ENCODE peak calls at places on chromosomes 13 and 19, in ten cellular contexts. H, J, V, N, G, X, M, C, W and A are unnamed samples.

GRCh38 chr19:8352134-8352827 is 9.2 kb upstream of the KANK3 start:
- DNase-seq in H (no peak), J (no peak), V (no peak), N (no peak), G (no peak), X (no peak), M (no peak), C (no peak), W (no peak), A (no peak)

GRCh38 chr13:95607363-95607762 is 37.1 kb downstream of the DZIP1 start:
- DNase-seq in H (no peak), J (no peak), V (no peak), N (no peak), G (no peak), X (no peak), M (no peak), C (no peak), W (peak), A (no peak)

GRCh38 chr19:33350538-33351309 is 22.8 kb upstream of the CEBPG start:
- DNase-seq in H (peak), J (peak), V (no peak), N (no peak), G (no peak), X (no peak), M (no peak), C (peak), W (peak), A (peak)

GRCh38 chr19:18202759-18203407 is 959 bp downstream of the RAB3A start:
- DNase-seq in H (peak), J (no peak), V (no peak), N (no peak), G (peak), X (peak), M (peak), C (no peak), W (no peak), A (peak)

GRCh38 chr19:54017266-54017665 is 25.8 kb downstream of the CACNG6 start:
- DNase-seq in H (no peak), J (peak), V (no peak), N (no peak), G (no peak), X (no peak), M (no peak), C (no peak), W (peak), A (no peak)

GRCh38 chr19:46413262-46414031 is at the start of gene CCDC8:
- DNase-seq in H (no peak), J (peak), V (peak), N (peak), G (peak), X (peak), M (peak), C (peak), W (no peak), A (peak)

GRCh38 chr19:46745521-46746280 is at the start of gene FKRP:
- DNase-seq in H (no peak), J (peak), V (no peak), N (no peak), G (no peak), X (peak), M (no peak), C (no peak), W (no peak), A (no peak)

GRCh38 chr13:96958286-96958891 is 35.9 kb downstream of the OXGR1 start:
- DNase-seq in H (no peak), J (peak), V (peak), N (no peak), G (no peak), X (no peak), M (no peak), C (no peak), W (peak), A (no peak)

GRCh38 chr19:45882652-45883585 is 3.0 kb downstream of the IRF2BP1 start:
- DNase-seq in H (peak), J (peak), V (peak), N (peak), G (peak), X (peak), M (peak), C (peak), W (peak), A (peak)

GRCh38 chr19:27746691-27747380 is 1466.1 kb downstream of the UQCRFS1 start:
- DNase-seq in H (peak), J (peak), V (no peak), N (peak), G (no peak), X (peak), M (peak), C (no peak), W (peak), A (peak)

GRCh38 chr13:27035892-27036235 is 135.7 kb downstream of the USP12 start:
- DNase-seq in H (no peak), J (no peak), V (no peak), N (no peak), G (no peak), X (no peak), M (no peak), C (no peak), W (peak), A (no peak)

GRCh38 chr19:13055213-13056051 is 47.2 kb downstream of the LYL1 start:
- DNase-seq in H (peak), J (peak), V (no peak), N (peak), G (peak), X (peak), M (peak), C (peak), W (no peak), A (peak)

GRCh38 chr13:81990652-81991051 is 1649.7 kb upstream of the SPRY2 start:
- DNase-seq in H (no peak), J (no peak), V (no peak), N (no peak), G (no peak), X (no peak), M (no peak), C (no peak), W (no peak), A (no peak)

GRCh38 chr19:47582320-47582909 is 9.5 kb upstream of the ZNF541 start:
- DNase-seq in H (no peak), J (peak), V (no peak), N (no peak), G (no peak), X (no peak), M (no peak), C (peak), W (no peak), A (no peak)

GRCh38 chr19:14544977-14545715 is 15.8 kb downstream of the TECR start:
- DNase-seq in H (no peak), J (no peak), V (no peak), N (no peak), G (peak), X (no peak), M (peak), C (no peak), W (no peak), A (no peak)

GRCh38 chr13:112967666-112968379 is 1.2 kb upstream of the MCF2L start:
- DNase-seq in H (no peak), J (no peak), V (peak), N (no peak), G (no peak), X (no peak), M (peak), C (no peak), W (no peak), A (no peak)